ENCODE peak calls at places on chromosomes 2 and 18, in four cellular contexts. M is GM12878, Y is Peyer's patch, X is esophagus squamous epithelium. A is an unnamed sample.

GRCh38 chr18:59056706-59057492 is 82.8 kb upstream of the SEC11C start:
- DNase-seq in M (no peak), Y (peak), X (no peak), A (peak)

GRCh38 chr2:235870515-235870914 is 297.7 kb downstream of the GBX2 start:
- DNase-seq in M (no peak), Y (no peak), X (no peak), A (no peak)

GRCh38 chr2:36193680-36194079 is 161.9 kb upstream of the CRIM1 start:
- DNase-seq in M (no peak), Y (no peak), X (no peak), A (no peak)

GRCh38 chr2:56009758-56010534 is 86.4 kb upstream of the EFEMP1 start:
- DNase-seq in M (no peak), Y (no peak), X (no peak), A (no peak)

GRCh38 chr2:215671691-215672090 is 235.8 kb upstream of the FN1 start:
- DNase-seq in M (no peak), Y (no peak), X (no peak), A (no peak)

GRCh38 chr2:41334159-41334558 is 713.7 kb upstream of the PKDCC start:
- DNase-seq in M (no peak), Y (no peak), X (no peak), A (no peak)

GRCh38 chr2:213202006-213202405 is 50.6 kb upstream of the IKZF2 start:
- DNase-seq in M (no peak), Y (no peak), X (no peak), A (no peak)

GRCh38 chr2:36408198-36408703 is 52.7 kb downstream of the CRIM1 start:
- DNase-seq in M (no peak), Y (no peak), X (no peak), A (no peak)

GRCh38 chr18:9746958-9747357 is 38.9 kb downstream of the RAB31 start:
- DNase-seq in M (no peak), Y (no peak), X (no peak), A (no peak)

GRCh38 chr2:239303711-239304532 is 96.9 kb downstream of the HDAC4 start:
- DNase-seq in M (no peak), Y (peak), X (no peak), A (peak)

GRCh38 chr2:95017308-95017630 is 8.2 kb upstream of the MAL start:
- DNase-seq in M (no peak), Y (no peak), X (no peak), A (no peak)

GRCh38 chr2:232611559-232612218 is 21.7 kb upstream of the EFHD1 start:
- DNase-seq in M (no peak), Y (peak), X (no peak), A (no peak)

GRCh38 chr18:79961527-79962291 is 2.7 kb upstream of the HSBP1L1 start:
- DNase-seq in M (no peak), Y (no peak), X (no peak), A (no peak)

GRCh38 chr18:7447629-7448028 is 119.5 kb upstream of the PTPRM start:
- DNase-seq in M (no peak), Y (no peak), X (no peak), A (no peak)

GRCh38 chr2:146874260-146874658 is 970.6 kb upstream of the ACVR2A start:
- DNase-seq in M (no peak), Y (no peak), X (no peak), A (no peak)

GRCh38 chr2:232925153-232925768 is 55.2 kb downstream of the SNORC start:
- DNase-seq in M (no peak), Y (no peak), X (no peak), A (no peak)

GRCh38 chr2:72929010-72929409 is 11.7 kb downstream of the EMX1 start:
- DNase-seq in M (no peak), Y (no peak), X (no peak), A (no peak)

GRCh38 chr2:224952942-224953657 is 89.2 kb downstream of the DOCK10 start:
- DNase-seq in M (no peak), Y (peak), X (peak), A (no peak)

GRCh38 chr2:237509151-237509550 is 22.1 kb downstream of the MLPH start:
- DNase-seq in M (no peak), Y (no peak), X (no peak), A (no peak)

GRCh38 chr2:238494573-238494961 is 67.8 kb downstream of the ASB1 start:
- DNase-seq in M (no peak), Y (no peak), X (no peak), A (no peak)

GRCh38 chr18:48889115-48889941 is 61.4 kb downstream of the SMAD7 start:
- DNase-seq in M (no peak), Y (no peak), X (no peak), A (no peak)

GRCh38 chr18:62450546-62451395 is 72.1 kb upstream of the ZCCHC2 start:
- DNase-seq in M (no peak), Y (peak), X (no peak), A (no peak)

GRCh38 chr2:227324671-227325055 is 388 bp upstream of the MFF start:
- DNase-seq in M (no peak), Y (no peak), X (no peak), A (no peak)

GRCh38 chr2:110732422-110733413 is at the start of gene ACOXL:
- DNase-seq in M (no peak), Y (no peak), X (no peak), A (no peak)

GRCh38 chr2:149741646-149742045 is 154.1 kb upstream of the MMADHC start:
- DNase-seq in M (no peak), Y (no peak), X (no peak), A (no peak)

GRCh38 chr2:7809640-7810039 is 872.2 kb upstream of the ID2 start:
- DNase-seq in M (no peak), Y (no peak), X (no peak), A (no peak)
- TF ChIP-seq POLR2A in M (no peak), Y (no peak), X (no peak), A (no peak)

DNA sequence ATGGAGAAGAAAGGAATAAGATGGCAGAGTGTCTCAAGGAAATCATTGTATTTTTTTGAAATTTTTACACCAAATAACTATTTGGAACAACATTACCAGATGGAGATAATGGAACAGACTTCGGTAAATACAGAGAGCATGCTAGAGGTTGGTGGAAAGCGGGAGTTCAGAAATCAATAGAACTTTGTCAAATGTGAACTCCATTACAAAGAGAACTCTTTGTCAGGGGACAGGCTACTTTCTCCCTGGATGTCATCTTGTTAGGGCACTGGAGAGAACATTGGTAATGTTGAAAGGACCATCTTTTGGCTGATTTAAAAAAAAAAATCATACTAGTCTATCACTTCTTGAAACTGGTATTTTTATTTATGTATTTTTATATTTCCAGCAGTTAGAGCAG is 30.8 kb downstream of the DCC start:
- DNase-seq in M (no peak), Y (no peak), X (no peak), A (no peak)
- TF ChIP-seq POLR2A in M (no peak), Y (no peak), X (no peak), A (no peak)

DNA sequence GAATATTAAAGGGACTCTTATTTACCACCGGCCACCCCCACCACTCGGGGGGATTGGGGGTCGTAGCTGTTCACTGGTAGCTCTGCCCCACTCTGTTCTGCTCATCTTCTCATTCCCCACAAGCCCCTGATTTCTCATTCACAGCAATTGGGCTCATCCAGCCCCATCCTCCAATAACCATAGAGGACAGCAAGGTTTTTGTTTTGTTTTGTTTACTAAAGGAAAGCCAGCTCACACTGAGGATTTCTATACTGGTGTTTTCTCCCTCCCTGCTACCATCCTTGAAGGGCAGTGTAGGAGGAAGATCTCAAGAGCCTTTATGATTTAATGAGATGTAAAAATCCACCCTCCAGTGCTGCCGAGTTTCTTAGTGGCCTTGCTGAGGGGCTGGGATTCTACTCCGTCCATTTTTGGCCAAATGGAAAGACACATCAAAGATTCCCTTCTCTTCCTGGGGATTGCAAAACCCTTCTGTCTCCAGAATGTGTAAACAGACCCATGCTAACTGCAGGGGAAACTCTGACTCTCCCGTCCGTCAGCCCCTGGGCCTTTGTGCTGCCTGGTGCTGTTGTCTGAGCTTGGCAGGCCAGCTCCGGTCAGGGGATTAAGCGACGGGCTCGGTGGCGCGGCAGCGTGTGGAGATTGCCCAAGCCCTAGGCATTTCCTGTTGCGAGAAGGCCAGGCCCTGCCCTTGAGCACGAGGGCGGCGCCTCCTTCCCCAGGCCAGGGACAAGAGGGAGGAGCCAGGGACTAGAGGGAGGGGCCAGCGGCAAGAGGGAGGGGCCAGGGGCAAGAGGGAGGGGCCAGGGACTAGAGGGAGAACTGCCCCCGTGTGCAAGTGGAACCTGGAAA is 165.0 kb downstream of the ANTXR1 start:
- DNase-seq in M (no peak), Y (peak), X (peak), A (peak)
- TF ChIP-seq POLR2A in M (no peak), Y (no peak), X (no peak), A (no peak)

GRCh38 chr2:85733121-85733960 is 20.4 kb upstream of the ATOH8 start:
- DNase-seq in M (no peak), Y (peak), X (no peak), A (no peak)
- TF ChIP-seq POLR2A in M (no peak), Y (no peak), X (no peak), A (no peak)

GRCh38 chr2:216694201-216694825 is 1.0 kb downstream of the IGFBP5 start:
- DNase-seq in M (no peak), Y (no peak), X (no peak), A (no peak)
- TF ChIP-seq POLR2A in M (no peak), Y (no peak), X (no peak), A (no peak)

GRCh38 chr18:11981383-11981632 is at the start of gene IMPA2:
- DNase-seq in M (no peak), Y (no peak), X (no peak), A (no peak)

GRCh38 chr18:11980148-11980554 is 1.2 kb upstream of the IMPA2 start:
- DNase-seq in M (no peak), Y (no peak), X (no peak), A (no peak)

GRCh38 chr18:11982981-11983380 is 1.7 kb downstream of the IMPA2 start:
- DNase-seq in M (no peak), Y (peak), X (no peak), A (no peak)

GRCh38 chr18:11980555-11981382 is 538 bp upstream of the IMPA2 start:
- DNase-seq in M (peak), Y (peak), X (peak), A (peak)

GRCh38 chr18:11981633-11982366 is 493 bp downstream of the IMPA2 start:
- DNase-seq in M (no peak), Y (peak), X (no peak), A (peak)
- TF ChIP-seq POLR2A in M (no peak), Y (no peak), X (no peak), A (no peak)

GRCh38 chr2:160492401-160493226 is 993 bp downstream of the RBMS1 start:
- DNase-seq in M (no peak), Y (peak), X (no peak), A (peak)

GRCh38 chr2:160491922-160492371 is 1.7 kb downstream of the RBMS1 start:
- DNase-seq in M (no peak), Y (no peak), X (no peak), A (no peak)

GRCh38 chr2:160494243-160494642 is 636 bp upstream of the RBMS1 start:
- DNase-seq in M (no peak), Y (no peak), X (no peak), A (no peak)

GRCh38 chr2:160490760-160491367 is 2.7 kb downstream of the RBMS1 start:
- DNase-seq in M (no peak), Y (no peak), X (no peak), A (no peak)

GRCh38 chr2:160493227-160494028 is at the start of gene RBMS1:
- DNase-seq in M (no peak), Y (peak), X (no peak), A (peak)
- TF ChIP-seq POLR2A in M (no peak), Y (no peak), X (no peak), A (no peak)

GRCh38 chr2:164887434-164888112 is 46.0 kb upstream of the COBLL1 start:
- DNase-seq in M (no peak), Y (no peak), X (no peak), A (no peak)
- TF ChIP-seq POLR2A in M (no peak), Y (no peak), X (no peak), A (no peak)

GRCh38 chr2:127218843-127219715 is 1.0 kb downstream of the CYP27C1 start:
- DNase-seq in M (no peak), Y (no peak), X (no peak), A (peak)

GRCh38 chr2:127220102-127220806 is at the start of gene CYP27C1:
- DNase-seq in M (no peak), Y (no peak), X (no peak), A (no peak)

GRCh38 chr2:127219716-127220090 is 396 bp downstream of the CYP27C1 start:
- DNase-seq in M (no peak), Y (no peak), X (no peak), A (peak)

GRCh38 chr2:127217470-127218325 is 2.4 kb downstream of the CYP27C1 start:
- DNase-seq in M (no peak), Y (no peak), X (no peak), A (no peak)

GRCh38 chr2:127220807-127221527 is 868 bp upstream of the CYP27C1 start:
- DNase-seq in M (no peak), Y (no peak), X (no peak), A (no peak)
- TF ChIP-seq POLR2A in M (no peak), Y (no peak), X (no peak), A (no peak)